ENCODE peak calls at places on chromosome 9, in four cellular contexts. K is NCI-H146, E is endodermal cell, Q is NCI-H2081. B is an unnamed sample.

GRCh38 chr9:83479765-83480164 is 58.4 kb downstream of the FRMD3 start:
- DNase-seq in Q (no peak), K (no peak), E (no peak), B (no peak)

GRCh38 chr9:123349691-123350480 is 6.1 kb upstream of the CRB2 start:
- DNase-seq in E (peak), Q (peak), K (peak), B (peak)

GRCh38 chr9:123369296-123369695 is 13.3 kb downstream of the CRB2 start:
- DNase-seq in K (no peak), Q (no peak), E (no peak), B (no peak)

GRCh38 chr9:136886610-136887597 is 588 bp downstream of the TRAF2 start:
- DNase-seq in E (peak), K (peak), Q (peak), B (peak)

GRCh38 chr9:135971892-135972291 is 10.7 kb upstream of the UBAC1 start:
- DNase-seq in K (no peak), E (peak), Q (no peak), B (peak)

GRCh38 chr9:76459691-76460635 is 981 bp downstream of the GCNT1 start:
- DNase-seq in E (peak), K (peak), Q (peak), B (peak)

GRCh38 chr9:91825422-91825821 is 124.6 kb downstream of the ROR2 start:
- DNase-seq in E (no peak), Q (no peak), K (no peak), B (no peak)

GRCh38 chr9:27712826-27713225 is 139.5 kb upstream of the C9orf72 start:
- DNase-seq in Q (no peak), K (no peak), E (no peak), B (no peak)

GRCh38 chr9:108617661-108618060 is 238.1 kb downstream of the ACTL7B start:
- DNase-seq in Q (no peak), K (no peak), E (no peak), B (no peak)

GRCh38 chr9:137411670-137412380 is 11.1 kb downstream of the EXD3 start:
- DNase-seq in K (no peak), Q (no peak), E (no peak), B (no peak)

GRCh38 chr9:136110082-136111061 is 8.3 kb downstream of the TMEM250 start:
- DNase-seq in K (no peak), Q (no peak), E (peak), B (no peak)

GRCh38 chr9:37206121-37206620 is 85.8 kb downstream of the ZCCHC7 start:
- DNase-seq in K (no peak), Q (no peak), E (no peak), B (no peak)

GRCh38 chr9:130495067-130495466 is 50.3 kb downstream of the ASS1 start:
- DNase-seq in K (no peak), Q (no peak), E (no peak), B (no peak)

GRCh38 chr9:87157366-87158031 is 210.2 kb upstream of the GAS1 start:
- DNase-seq in E (no peak), K (no peak), Q (no peak), B (no peak)

GRCh38 chr9:84583866-84584265 is 85.7 kb upstream of the NTRK2 start:
- DNase-seq in Q (no peak), K (no peak), E (no peak), B (no peak)

GRCh38 chr9:128101231-128101641 is 26.3 kb downstream of the PTGES2 start:
- DNase-seq in K (no peak), Q (no peak), E (no peak), B (no peak)

GRCh38 chr9:130715270-130716077 is 21.9 kb downstream of the EXOSC2 start:
- DNase-seq in E (peak), Q (no peak), K (no peak), B (peak)

GRCh38 chr9:73684601-73685000 is 532.9 kb downstream of the ANXA1 start:
- DNase-seq in K (no peak), E (no peak), Q (no peak), B (no peak)

GRCh38 chr9:73200694-73201432 is 49.2 kb downstream of the ANXA1 start:
- DNase-seq in E (no peak), K (peak), Q (peak), B (peak)

GRCh38 chr9:138052322-138052615 is 174.7 kb downstream of the CACNA1B start:
- DNase-seq in E (no peak), Q (no peak), K (no peak), B (no peak)

GRCh38 chr9:68704804-68705635 is at the start of gene PIP5K1B:
- DNase-seq in E (peak), Q (peak), K (peak), B (peak)

GRCh38 chr9:91886433-91887031 is 63.5 kb downstream of the ROR2 start:
- DNase-seq in K (no peak), Q (no peak), E (peak), B (no peak)

GRCh38 chr9:129414377-129415021 is 206.4 kb downstream of the C9orf50 start:
- DNase-seq in K (no peak), Q (no peak), E (peak), B (no peak)

GRCh38 chr9:137269231-137269772 is 8.2 kb upstream of the TOR4A start:
- DNase-seq in K (no peak), E (no peak), Q (no peak), B (peak)

GRCh38 chr9:99822596-99823391 is 1.1 kb downstream of the NR4A3 start:
- DNase-seq in K (peak), E (peak), Q (peak), B (peak)

GRCh38 chr9:73640971-73641370 is 489.3 kb downstream of the ANXA1 start:
- DNase-seq in E (no peak), K (no peak), Q (no peak), B (no peak)

GRCh38 chr9:22117511-22118388 is 108.6 kb upstream of the CDKN2B start:
- DNase-seq in K (no peak), Q (no peak), E (peak), B (peak)

GRCh38 chr9:131273791-131274673 is 2.3 kb downstream of the FAM78A start:
- DNase-seq in K (no peak), E (no peak), Q (no peak), B (no peak)

GRCh38 chr9:121286973-121287721 is 19.2 kb downstream of the GSN start:
- DNase-seq in Q (peak), E (peak), K (peak), B (peak)

GRCh38 chr9:95971815-95972214 is 96.3 kb downstream of the ERCC6L2 start:
- DNase-seq in E (no peak), Q (no peak), K (no peak), B (no peak)

GRCh38 chr9:126773004-126773607 is 31.7 kb upstream of the ZBTB43 start:
- DNase-seq in Q (no peak), K (no peak), E (peak), B (no peak)

GRCh38 chr9:137254624-137255447 is at the start of gene NELFB:
- DNase-seq in E (peak), K (peak), Q (peak), B (peak)

GRCh38 chr9:88722753-88723152 is 187.8 kb downstream of the NXNL2 start:
- DNase-seq in Q (no peak), K (no peak), E (peak), B (no peak)

GRCh38 chr9:92463989-92464388 is 18.3 kb downstream of the ASPN start:
- DNase-seq in Q (no peak), K (no peak), E (no peak), B (no peak)

B was measured in small intestine.